ENCODE peak calls at places on chromosome 2, in eight cellular contexts. F is activated CD4-positive, alpha-beta T cell treated with anti-CD3 and anti-CD28 coated beads for 48 hours; Q is caudate nucleus; S is GM13977; G is heart left ventricle; K is GM19239; A is astrocyte of the spinal cord; B is progenitor cell of endocrine pancreas. C is an unnamed sample.

GRCh38 chr2:225398372-225398771 is 1.1 kb upstream of the NYAP2 start:
- DNase-seq in B (no peak), Q (no peak), K (no peak), F (no peak), G (no peak), S (no peak), A (no peak), C (no peak)

GRCh38 chr2:232873909-232874641 is 4.0 kb downstream of the SNORC start:
- DNase-seq in F (no peak), S (no peak), G (no peak), A (no peak), B (no peak), Q (no peak), K (no peak), C (no peak)

GRCh38 chr2:217790681-217791392 is 212.0 kb downstream of the TNS1 start:
- DNase-seq in B (no peak), G (no peak), S (peak; percentile 3), K (no peak), A (peak; percentile 61), F (no peak), Q (peak; percentile 51), C (no peak)

GRCh38 chr2:238602223-238602945 is 175.7 kb downstream of the ASB1 start:
- DNase-seq in Q (no peak), A (no peak), F (no peak), K (no peak), G (no peak), S (peak; percentile 0), B (no peak), C (no peak)

GRCh38 chr2:138577066-138577465 is 75.5 kb downstream of the SPOPL start:
- DNase-seq in G (no peak), Q (no peak), S (no peak), F (no peak), K (no peak), B (no peak), A (no peak), C (no peak)

GRCh38 chr2:225400060-225400511 is 576 bp downstream of the NYAP2 start:
- DNase-seq in B (peak; percentile 44), A (peak; percentile 74), G (no peak), F (peak; percentile 12), K (no peak), S (no peak), Q (peak; percentile 38), C (no peak)

GRCh38 chr2:153105829-153106578 is 372.6 kb downstream of the RPRM start:
- DNase-seq in A (no peak), K (no peak), B (no peak), S (no peak), G (no peak), F (no peak), Q (no peak), C (no peak)

GRCh38 chr2:101816598-101816997 is 119.1 kb downstream of the MAP4K4 start:
- DNase-seq in G (no peak), F (no peak), K (no peak), Q (no peak), S (no peak), B (no peak), A (no peak), C (no peak)

GRCh38 chr2:375947-376307 is 88.0 kb upstream of the ALKAL2 start:
- DNase-seq in S (no peak), G (no peak), F (no peak), B (no peak), A (no peak), Q (no peak), K (no peak), C (no peak)

C was measured in GDM1.